ENCODE peak calls at places on chromosomes 6 and 20, in eight cellular contexts. Y is A549, R is left ventricle myocardium inferior, P is heart right ventricle, H is right cardiac atrium, O is Peyer's patch, Q is mammary epithelial cell, M is endothelial cell of umbilical vein. I is an unnamed sample. For H3K4me1, the result is how much of the 10 kb centered on the place peaks cover.

GRCh38 chr20:50996901-50997830 is 25.7 kb downstream of the KCNG1 start:
- DNase-seq in R (no peak), M (no peak), Y (no peak), O (no peak), H (no peak), Q (peak), P (no peak), I (no peak)

GRCh38 chr6:10403385-10404106 is 11.3 kb downstream of the TFAP2A start:
- DNase-seq in Y (peak), O (no peak), H (no peak), R (no peak), M (no peak), P (no peak), Q (peak), I (no peak)

GRCh38 chr20:31666258-31667042 is 28.7 kb downstream of the COX4I2 start:
- DNase-seq in Y (no peak), R (peak), H (peak), P (peak), M (no peak), Q (no peak), O (no peak), I (no peak)

GRCh38 chr6:88705601-88706000 is 257.8 kb downstream of the RNGTT start:
- DNase-seq in Q (no peak), R (no peak), P (no peak), O (no peak), M (no peak), H (no peak), Y (no peak), I (no peak)

GRCh38 chr6:25331085-25331685 is 52.0 kb downstream of the CARMIL1 start:
- DNase-seq in O (no peak), M (no peak), H (no peak), R (no peak), Y (no peak), Q (no peak), P (no peak), I (no peak)

GRCh38 chr6:83928286-83928685 is 68.8 kb downstream of the CYB5R4 start:
- DNase-seq in H (no peak), P (no peak), Y (no peak), Q (no peak), M (no peak), O (no peak), R (no peak), I (no peak)

GRCh38 chr6:34610819-34611477 is 54.8 kb upstream of the SPDEF start:
- DNase-seq in R (no peak), Y (peak), M (peak), O (no peak), H (no peak), P (no peak), Q (peak), I (no peak)

GRCh38 chr20:32984196-32984595 is 20.0 kb downstream of the SUN5 start:
- DNase-seq in Q (no peak), O (no peak), H (no peak), Y (no peak), R (no peak), P (no peak), M (no peak), I (no peak)

GRCh38 chr6:63760199-63760598 is 124.6 kb downstream of the PHF3 start:
- DNase-seq in O (no peak), P (no peak), M (no peak), R (no peak), Q (no peak), H (no peak), Y (no peak), I (no peak)

GRCh38 chr6:15254074-15254975 is 8.5 kb downstream of the JARID2 start:
- DNase-seq in M (no peak), O (no peak), Q (no peak), Y (peak), R (no peak), H (no peak), P (no peak), I (no peak)

GRCh38 chr6:35729722-35730121 is 7.1 kb upstream of the ARMC12 start:
- DNase-seq in Y (no peak), H (no peak), Q (no peak), O (no peak), P (no peak), R (no peak), M (no peak), I (no peak)

GRCh38 chr20:57612436-57612835 is 7.8 kb downstream of the ZBP1 start:
- DNase-seq in H (no peak), Y (no peak), P (no peak), M (no peak), R (no peak), Q (no peak), O (peak), I (no peak)

GRCh38 chr6:90080876-90081464 is 186.7 kb downstream of the GJA10 start:
- DNase-seq in R (no peak), O (no peak), P (no peak), Y (no peak), H (no peak), M (no peak), Q (no peak), I (peak)

GRCh38 chr6:120304223-120304622 is 954.7 kb upstream of the MAN1A1 start:
- DNase-seq in H (no peak), Q (no peak), M (no peak), Y (no peak), P (no peak), O (no peak), R (no peak), I (no peak)

GRCh38 chr6:6964675-6965074 is 143.1 kb upstream of the RREB1 start:
- DNase-seq in P (no peak), Q (no peak), O (no peak), Y (no peak), M (no peak), H (no peak), R (no peak), I (no peak)

GRCh38 chr6:155959898-155960297 is 504.3 kb upstream of the NOX3 start:
- DNase-seq in Q (no peak), P (no peak), Y (no peak), O (no peak), H (no peak), R (no peak), M (no peak), I (no peak)

GRCh38 chr20:52708137-52708536 is 264.0 kb upstream of the TSHZ2 start:
- DNase-seq in M (no peak), P (no peak), Y (no peak), R (no peak), Q (no peak), O (no peak), H (no peak), I (no peak)

GRCh38 chr6:27901801-27902200 is 10.4 kb downstream of the OR2B2 start:
- DNase-seq in P (no peak), M (no peak), O (no peak), Y (peak), R (no peak), Q (no peak), H (no peak), I (no peak)

GRCh38 chr6:114342086-114342825 is 567 bp downstream of the HS3ST5 start:
- DNase-seq in H (peak), R (no peak), Q (peak), O (peak), M (no peak), P (no peak), Y (peak), I (no peak)

GRCh38 chr20:23326774-23327173 is 23.8 kb upstream of the NXT1 start:
- DNase-seq in Y (no peak), H (no peak), M (no peak), Q (no peak), P (no peak), R (no peak), O (no peak), I (peak)

GRCh38 chr6:158441639-158442308 is 118.1 kb upstream of the TMEM181 start:
- DNase-seq in O (no peak), H (peak), R (peak), Y (no peak), Q (no peak), P (peak), M (no peak), I (no peak)

GRCh38 chr6:13164316-13164715 is 164.0 kb downstream of the TBC1D7 start:
- DNase-seq in H (no peak), O (no peak), P (no peak), R (no peak), M (no peak), Q (no peak), Y (no peak), I (no peak)

GRCh38 chr20:59004763-59005522 is 2.1 kb downstream of the CTSZ start:
- DNase-seq in O (peak), Q (no peak), M (peak), H (peak), Y (no peak), P (peak), R (peak), I (peak)

GRCh38 chr20:58109126-58109880 is 119.2 kb downstream of the ANKRD60 start:
- DNase-seq in Q (peak), O (no peak), M (no peak), P (no peak), Y (peak), R (no peak), H (no peak), I (no peak)

GRCh38 chr20:43829951-43830690 is 84.5 kb upstream of the TOX2 start:
- DNase-seq in R (no peak), O (no peak), Y (no peak), Q (no peak), H (no peak), P (no peak), M (no peak), I (no peak)

GRCh38 chr20:52049001-52049731 is 142.4 kb downstream of the ZFP64 start:
- DNase-seq in P (no peak), H (no peak), Y (no peak), Q (no peak), M (peak), R (no peak), O (no peak), I (no peak)

GRCh38 chr20:56200456-56200855 is 48.1 kb upstream of the MC3R start:
- DNase-seq in O (no peak), M (no peak), P (no peak), R (no peak), H (no peak), Q (no peak), Y (peak), I (no peak)

DNA sequence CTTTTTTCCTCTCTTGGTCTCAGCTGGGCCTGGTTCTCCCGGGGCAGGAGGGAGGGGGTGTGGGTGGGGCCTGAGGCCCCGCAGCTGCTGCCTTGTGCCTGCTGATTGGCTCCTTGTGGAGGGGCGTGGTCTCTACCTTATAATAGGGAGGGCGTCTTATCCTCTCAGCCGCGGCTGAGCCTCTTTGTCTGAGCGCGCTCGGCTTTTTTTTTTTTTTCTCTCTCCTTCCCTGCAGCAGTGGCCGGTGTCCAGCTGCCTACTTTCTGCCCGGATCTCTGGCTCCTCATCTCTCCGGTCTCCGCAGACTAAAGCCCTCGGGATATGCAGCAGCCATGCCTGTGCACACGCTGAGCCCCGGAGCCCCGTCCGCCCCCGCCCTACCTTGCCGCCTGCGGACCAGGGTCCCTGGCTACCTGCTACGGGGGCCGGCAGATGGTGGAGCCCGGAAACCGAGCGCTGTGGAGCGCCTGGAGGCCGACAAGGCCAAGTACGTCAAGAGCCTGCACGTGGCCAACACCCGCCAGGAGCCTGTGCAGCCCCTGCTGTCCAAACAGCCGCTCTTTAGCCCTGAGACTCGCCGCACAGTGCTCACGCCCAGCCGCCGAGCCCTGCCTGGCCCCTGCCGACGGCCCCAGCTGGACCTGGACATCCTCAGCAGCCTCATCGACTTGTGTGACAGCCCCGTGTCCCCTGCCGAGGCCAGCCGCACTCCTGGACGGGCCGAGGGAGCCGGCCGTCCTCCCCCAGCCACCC is 11.1 kb downstream of the FAM110A start:
- DNase-seq in O (peak), P (peak), Y (peak), M (peak), Q (peak), H (peak), R (peak), I (peak)
- H3K4me1 ChIP-seq in O (under half), P (half or more), Y (under half), M (under half), Q (under half), H (under half), R (under half), I (under half)

DNA sequence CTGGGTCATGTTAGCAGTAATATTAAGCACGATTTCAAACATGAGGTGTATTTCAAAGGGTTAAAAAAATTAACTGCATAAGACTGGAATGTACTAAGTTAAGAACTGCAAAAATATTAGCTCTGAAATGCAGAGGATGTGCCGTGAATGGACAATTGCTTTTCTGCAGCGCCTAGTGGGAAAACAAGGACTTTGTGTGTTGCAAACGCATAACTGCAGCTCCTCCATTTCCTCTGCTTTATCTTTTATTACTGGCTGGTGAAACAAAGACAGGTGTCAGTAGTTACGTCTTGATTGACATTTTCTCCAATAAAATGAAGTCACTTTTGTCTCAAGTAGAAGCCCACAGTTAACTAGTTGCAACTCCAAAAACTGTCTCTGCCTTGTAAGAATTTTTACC is 1.7 kb downstream of the PDE7B start:
- DNase-seq in R (no peak), O (no peak), Q (no peak), P (no peak), M (peak), H (no peak), Y (peak), I (peak)
- H3K4me3 ChIP-seq in R (peak), O (peak), Q (no peak), P (peak), M (no peak), H (peak), Y (peak), I (no peak)

DNA sequence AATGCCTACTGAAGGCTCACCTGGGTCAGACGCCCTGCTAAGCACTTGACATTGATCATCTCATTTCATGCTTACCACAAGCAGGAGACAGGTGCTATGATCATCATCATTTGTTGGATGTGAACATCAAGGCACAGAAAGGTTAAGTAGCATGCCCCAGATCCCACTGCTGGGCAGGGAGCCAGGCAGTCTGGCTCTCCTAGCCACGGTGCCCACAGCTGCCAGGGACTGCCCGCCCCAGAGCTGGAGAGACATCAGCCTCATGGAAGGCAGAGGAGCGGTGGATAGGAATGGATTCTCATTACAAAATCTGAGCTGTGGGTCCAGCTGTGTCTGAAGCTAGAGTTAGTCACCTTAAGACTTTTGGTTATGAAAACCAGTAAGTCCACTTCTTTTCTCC is 3.6 kb downstream of the SULF2 start:
- DNase-seq in M (no peak), P (no peak), R (no peak), Y (no peak), H (no peak), Q (no peak), O (no peak), I (no peak)
- H3K27ac ChIP-seq in M (no peak), P (no peak), R (no peak), Y (no peak), H (no peak), Q (no peak), O (no peak), I (no peak)

GRCh38 chr6:125810435-125810834 is 19.7 kb downstream of the NCOA7 start:
- DNase-seq in R (no peak), O (no peak), Q (no peak), P (no peak), Y (no peak), M (no peak), H (no peak), I (no peak)
- H3K4me1 ChIP-seq in R (under half), O (under half), Q (under half), P (under half), Y (under half), M (under half), H (under half), I (under half)

DNA sequence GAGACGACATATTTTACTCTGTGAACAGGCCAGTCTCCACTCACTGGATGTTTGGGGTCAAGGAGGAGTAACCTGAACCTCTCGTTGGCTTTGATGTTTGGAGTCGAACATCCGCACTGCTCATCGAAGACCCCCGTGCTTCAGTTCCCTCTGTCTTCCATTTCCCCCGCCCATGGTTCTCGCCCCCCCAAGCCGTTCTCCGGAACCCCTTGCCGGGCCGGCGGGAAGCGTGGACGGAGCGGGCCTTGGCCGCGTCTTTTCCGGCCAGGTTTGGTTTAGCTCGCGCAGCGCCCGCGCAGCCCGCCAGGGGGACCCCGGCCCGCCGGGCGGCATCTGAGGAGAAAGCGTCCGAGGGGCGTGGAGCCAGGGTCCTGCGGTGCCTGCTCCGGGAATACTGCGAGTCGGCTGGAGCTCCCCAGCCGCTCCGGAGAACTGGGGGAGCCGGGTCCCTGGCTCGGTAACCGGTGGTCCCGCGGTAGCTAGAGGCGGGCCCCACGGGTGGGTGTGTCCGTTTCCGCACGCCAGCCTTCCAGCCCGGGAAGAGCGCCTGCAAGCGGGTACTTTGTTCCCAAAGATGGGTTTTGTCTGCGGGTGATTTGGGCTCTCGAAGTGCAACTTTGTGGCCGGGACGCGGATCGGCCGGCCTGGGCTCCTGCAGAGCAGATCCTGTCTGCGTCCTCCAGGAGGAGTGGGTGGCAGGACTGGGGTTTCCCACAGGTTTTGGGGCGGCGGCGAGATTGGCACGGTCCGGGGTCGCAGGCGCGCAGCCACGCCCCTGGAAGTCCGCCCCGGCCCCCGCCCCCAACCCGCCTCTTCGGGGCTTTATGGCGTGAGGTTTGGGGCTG is 429 bp upstream of the TMEM200A start:
- DNase-seq in O (peak), H (peak), M (peak), R (peak), Y (peak), Q (peak), P (peak), I (peak)
- H3K4me3 ChIP-seq in O (peak), H (peak), M (peak), R (peak), Y (peak), Q (peak), P (peak), I (peak)

GRCh38 chr6:151387581-151387980 is 3.8 kb downstream of the ZBTB2 start:
- DNase-seq in M (no peak), Q (no peak), Y (no peak), O (no peak), H (no peak), R (no peak), P (no peak), I (no peak)
- H3K27ac ChIP-seq in M (no peak), Q (no peak), Y (no peak), O (no peak), H (no peak), R (peak), P (peak), I (peak)